ENCODE peak calls at places on chromosomes 1 and 21, in six cellular contexts. H is neural progenitor cell, Z is lower lobe of right lung, K is heart right ventricle, W is AG09309, B is left ventricle myocardium inferior. D is an unnamed sample.

GRCh38 chr21:43574741-43575465 is 84.4 kb downstream of the HSF2BP start:
- DNase-seq in H (no peak), Z (peak), K (peak), W (no peak), B (peak), D (no peak)

GRCh38 chr1:167517535-167518330 is 596 bp downstream of the CD247 start:
- DNase-seq in H (no peak), Z (peak), K (no peak), W (no peak), B (no peak), D (peak)

GRCh38 chr21:45432575-45433255 is 27.8 kb downstream of the COL18A1 start:
- DNase-seq in H (no peak), Z (no peak), K (no peak), W (no peak), B (no peak), D (no peak)

GRCh38 chr1:30052178-30052577 is 671.2 kb downstream of the MATN1 start:
- DNase-seq in H (no peak), Z (no peak), K (no peak), W (no peak), B (no peak), D (no peak)

GRCh38 chr21:32687946-32688345 is 39.9 kb downstream of the SYNJ1 start:
- DNase-seq in H (peak), Z (no peak), K (no peak), W (no peak), B (no peak), D (no peak)

GRCh38 chr1:172727956-172728603 is 69.2 kb downstream of the FASLG start:
- DNase-seq in H (peak), Z (no peak), K (no peak), W (no peak), B (no peak), D (no peak)

GRCh38 chr1:215718888-215719287 is 151.8 kb downstream of the KCTD3 start:
- DNase-seq in H (no peak), Z (no peak), K (no peak), W (no peak), B (no peak), D (no peak)

GRCh38 chr1:117342397-117342796 is 24.9 kb upstream of the MAN1A2 start:
- DNase-seq in H (no peak), Z (no peak), K (no peak), W (no peak), B (no peak), D (no peak)

GRCh38 chr1:72438270-72438669 is 155.9 kb upstream of the NEGR1 start:
- DNase-seq in H (no peak), Z (no peak), K (no peak), W (no peak), B (no peak), D (no peak)

GRCh38 chr1:71950579-71950978 is 331.8 kb downstream of the NEGR1 start:
- DNase-seq in H (no peak), Z (no peak), K (no peak), W (no peak), B (no peak), D (no peak)

GRCh38 chr1:47223921-47224675 is 7.9 kb downstream of the TAL1 start:
- DNase-seq in H (no peak), Z (no peak), K (no peak), W (no peak), B (no peak), D (no peak)

GRCh38 chr1:79811173-79811572 is 804.6 kb upstream of the ADGRL4 start:
- DNase-seq in H (no peak), Z (no peak), K (no peak), W (no peak), B (no peak), D (no peak)

GRCh38 chr1:158037876-158038359 is 44.5 kb downstream of the KIRREL1 start:
- DNase-seq in H (no peak), Z (no peak), K (no peak), W (no peak), B (peak), D (no peak)

GRCh38 chr1:235415008-235415904 is 48.0 kb downstream of the TBCE start:
- DNase-seq in H (peak), Z (peak), K (peak), W (peak), B (peak), D (peak)

GRCh38 chr1:155070721-155071556 is 7.4 kb downstream of the EFNA4 start:
- DNase-seq in H (peak), Z (peak), K (peak), W (no peak), B (peak), D (peak)

GRCh38 chr1:227886993-227887696 is 60.6 kb downstream of the WNT9A start:
- DNase-seq in H (peak), Z (peak), K (peak), W (no peak), B (peak), D (peak)

GRCh38 chr1:204408074-204408507 is 3.5 kb downstream of the PPP1R15B start:
- DNase-seq in H (peak), Z (peak), K (peak), W (no peak), B (peak), D (peak)

GRCh38 chr1:153613406-153613805 is 469 bp upstream of the S100A16 start:
- DNase-seq in H (no peak), Z (no peak), K (no peak), W (no peak), B (no peak), D (no peak)
- H3K4me3 ChIP-seq in H (no peak), Z (no peak), K (peak), W (peak), B (peak), D (no peak)

DNA sequence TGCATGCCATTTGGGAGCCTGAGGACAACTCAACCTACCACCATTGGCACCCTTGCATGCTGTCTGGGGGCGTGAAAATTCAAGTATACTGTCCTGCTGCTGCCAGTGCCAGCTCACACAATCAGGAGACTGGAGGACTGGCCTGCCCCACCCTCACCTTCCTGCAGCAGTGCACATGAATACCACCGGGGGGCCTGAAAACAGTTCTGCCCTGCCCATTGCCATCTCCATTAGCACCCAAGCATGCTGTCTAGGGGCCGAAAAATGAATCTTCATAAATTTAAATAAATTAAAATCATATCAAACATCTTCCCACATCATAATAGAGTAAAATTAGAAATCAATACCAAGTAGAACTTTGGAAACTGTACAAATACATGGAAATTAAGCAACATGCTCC is 322.1 kb upstream of the TMPRSS15 start:
- DNase-seq in H (peak), Z (no peak), K (no peak), W (no peak), B (no peak), D (no peak)
- TF ChIP-seq CTCF in H (peak), Z (no peak), K (no peak), W (no peak), B (no peak), D (no peak)

GRCh38 chr1:225466848-225467192 is 39.0 kb upstream of the LBR start:
- DNase-seq in H (no peak), Z (no peak), K (no peak), W (no peak), B (no peak), D (no peak)

GRCh38 chr1:225469051-225469450 is 41.2 kb upstream of the LBR start:
- DNase-seq in H (no peak), Z (no peak), K (no peak), W (no peak), B (no peak), D (no peak)

GRCh38 chr1:225467193-225468020 is 39.6 kb upstream of the LBR start:
- DNase-seq in H (no peak), Z (peak), K (peak), W (no peak), B (peak), D (peak)

GRCh38 chr1:225470210-225470609 is 42.4 kb upstream of the LBR start:
- DNase-seq in H (no peak), Z (no peak), K (no peak), W (no peak), B (no peak), D (no peak)

GRCh38 chr1:225468270-225469020 is 40.6 kb upstream of the LBR start:
- DNase-seq in H (no peak), Z (no peak), K (no peak), W (no peak), B (no peak), D (no peak)
- H3K4me3 ChIP-seq in H (no peak), Z (peak), K (peak), W (no peak), B (peak), D (no peak)

GRCh38 chr1:8165595-8166360 is 139.7 kb upstream of the ERRFI1 start:
- DNase-seq in H (no peak), Z (peak), K (no peak), W (no peak), B (no peak), D (no peak)
- TF ChIP-seq CTCF in H (peak), Z (no peak), K (no peak), W (no peak), B (no peak), D (no peak)

GRCh38 chr1:9180077-9180819 is 51.3 kb upstream of the GPR157 start:
- DNase-seq in H (no peak), Z (no peak), K (no peak), W (no peak), B (no peak), D (no peak)
- H3K4me3 ChIP-seq in H (peak), Z (peak), K (no peak), W (peak), B (peak), D (no peak)